ENCODE peak calls at places on chromosomes 11 and 22, in nine cellular contexts. T is left ventricle myocardium superior; Q is activated naive CD4-positive, alpha-beta T cell treated with anti-CD3 and anti-CD28 coated beads, Interleukin-2, amount 50 U/mL, for 72 hours; C is HFF-Myc; M is NCI-H82; Y is M059J; N is BJ; L is ecto neural progenitor cell; G is T-cell. R is an unnamed sample.

GRCh38 chr11:68312780-68313573 is 586 bp downstream of the LRP5 start:
- DNase-seq in Y (no peak), G (no peak), C (no peak), M (peak; percentile 8), L (peak; percentile 63), T (no peak), N (no peak), Q (peak; percentile 37), R (peak; percentile 40)

GRCh38 chr22:32849501-32849900 is 48.0 kb downstream of the TIMP3 start:
- DNase-seq in L (no peak), T (no peak), Y (no peak), C (no peak), Q (no peak), G (no peak), N (no peak), M (no peak), R (no peak)

GRCh38 chr22:39510529-39511149 is 8.5 kb downstream of the MIEF1 start:
- DNase-seq in M (no peak), T (no peak), G (no peak), C (no peak), Q (no peak), Y (no peak), L (no peak), N (no peak), R (no peak)

GRCh38 chr11:65246506-65246905 is 15.3 kb upstream of the POLA2 start:
- DNase-seq in G (no peak), Y (no peak), Q (no peak), C (no peak), N (no peak), T (no peak), M (no peak), L (no peak), R (no peak)

GRCh38 chr11:122817121-122817520 is 21.2 kb upstream of the CRTAM start:
- DNase-seq in Y (no peak), M (no peak), T (no peak), Q (no peak), G (no peak), N (no peak), C (no peak), L (no peak), R (peak; percentile 91)

GRCh38 chr11:83118814-83119213 is 38.1 kb upstream of the PCF11 start:
- DNase-seq in N (no peak), G (no peak), Q (no peak), T (no peak), C (no peak), Y (no peak), L (no peak), M (no peak), R (no peak)

GRCh38 chr11:58787903-58788302 is 56.2 kb upstream of the GLYAT start:
- DNase-seq in T (no peak), C (no peak), N (no peak), M (no peak), Q (no peak), G (no peak), Y (peak; percentile 71), L (no peak), R (peak; percentile 93)

GRCh38 chr11:71505001-71505400 is 22.1 kb upstream of the KRTAP5-7 start:
- DNase-seq in G (no peak), M (no peak), L (no peak), Y (no peak), C (no peak), T (no peak), N (no peak), Q (no peak), R (no peak)

GRCh38 chr11:13772223-13773046 is 104.0 kb downstream of the FAR1 start:
- DNase-seq in T (no peak), Y (peak; percentile 73), M (peak; percentile 72), G (peak; percentile 39), C (peak; percentile 30), L (no peak), Q (peak; percentile 40), N (peak; percentile 8), R (peak; percentile 87)

GRCh38 chr22:50467341-50467740 is 7.5 kb downstream of the SBF1 start:
- DNase-seq in L (no peak), C (no peak), Y (no peak), T (no peak), G (no peak), Q (no peak), M (no peak), N (no peak), R (no peak)

GRCh38 chr22:38754247-38755154 is 1.3 kb downstream of the SUN2 start:
- DNase-seq in C (peak; percentile 26), M (peak; percentile 29), T (peak; percentile 61), Q (no peak), L (no peak), N (no peak), G (peak; percentile 33), Y (no peak), R (peak; percentile 85)

GRCh38 chr22:38699784-38700183 is 959 bp downstream of the JOSD1 start:
- DNase-seq in T (no peak), G (no peak), Y (peak; percentile 65), C (no peak), M (no peak), Q (no peak), L (no peak), N (no peak), R (peak; percentile 39)

GRCh38 chr22:44068422-44069191 is 44.5 kb downstream of the PARVB start:
- DNase-seq in Y (peak; percentile 14), M (no peak), L (no peak), Q (no peak), N (no peak), T (no peak), G (peak; percentile 23), C (no peak), R (no peak)

GRCh38 chr22:41290262-41291221 is 4.6 kb upstream of the RANGAP1 start:
- DNase-seq in N (peak; percentile 82), C (peak; percentile 78), L (no peak), G (no peak), Q (no peak), M (no peak), Y (peak; percentile 85), T (no peak), R (peak; percentile 66)

GRCh38 chr22:48871176-48871840 is 956.4 kb downstream of the BRD1 start:
- DNase-seq in L (no peak), Y (no peak), M (no peak), Q (no peak), C (no peak), G (no peak), N (no peak), T (peak; percentile 10), R (no peak)

GRCh38 chr11:125398994-125399638 is 96.9 kb downstream of the FEZ1 start:
- DNase-seq in N (no peak), T (no peak), Q (no peak), C (no peak), G (no peak), Y (no peak), M (no peak), L (no peak), R (no peak)

GRCh38 chr11:119759324-119759723 is 30.3 kb upstream of the NECTIN1 start:
- DNase-seq in C (peak; percentile 32), M (peak; percentile 6), Q (no peak), N (no peak), T (no peak), G (no peak), Y (peak; percentile 76), L (no peak), R (peak; percentile 74)

GRCh38 chr22:46679711-46680269 is 58.3 kb downstream of the CERK start:
- DNase-seq in N (no peak), Y (no peak), T (no peak), G (no peak), C (no peak), L (no peak), Q (no peak), M (no peak), R (no peak)

GRCh38 chr11:73404048-73404447 is 27.8 kb downstream of the RELT start:
- DNase-seq in T (peak; percentile 81), G (no peak), C (no peak), M (peak; percentile 71), L (no peak), Q (no peak), N (no peak), Y (peak; percentile 49), R (peak; percentile 56)

GRCh38 chr22:21824439-21824912 is 43.0 kb downstream of the MAPK1 start:
- DNase-seq in T (no peak), G (no peak), M (no peak), L (no peak), Y (no peak), N (no peak), C (no peak), Q (no peak), R (no peak)

GRCh38 chr11:75342966-75343870 is 8.2 kb downstream of the ARRB1 start:
- DNase-seq in Q (no peak), L (no peak), Y (peak; percentile 55), N (no peak), C (no peak), M (peak; percentile 95), G (no peak), T (peak; percentile 24), R (peak; percentile 68)

GRCh38 chr11:43376594-43376993 is 17.9 kb downstream of the TTC17 start:
- DNase-seq in C (peak; percentile 22), M (no peak), T (no peak), Y (peak; percentile 72), G (no peak), L (no peak), N (no peak), Q (no peak), R (peak; percentile 96)

GRCh38 chr11:47107709-47108108 is 69.0 kb downstream of the ARFGAP2 start:
- DNase-seq in G (no peak), N (no peak), Q (no peak), M (no peak), Y (no peak), T (no peak), L (no peak), C (no peak), R (no peak)

GRCh38 chr11:118889796-118890195 is 6.1 kb downstream of the CXCR5 start:
- DNase-seq in M (no peak), G (no peak), N (no peak), Q (no peak), C (no peak), L (no peak), T (peak; percentile 81), Y (no peak), R (peak; percentile 41)

GRCh38 chr22:35957589-35957988 is 71.0 kb downstream of the RBFOX2 start:
- DNase-seq in M (no peak), Y (no peak), L (no peak), T (no peak), Q (no peak), N (no peak), C (no peak), G (no peak), R (no peak)

GRCh38 chr22:44326549-44326881 is 13.8 kb upstream of the SHISAL1 start:
- DNase-seq in C (no peak), N (no peak), M (peak; percentile 20), G (no peak), Y (no peak), L (no peak), T (no peak), Q (no peak), R (no peak)

GRCh38 chr11:1825039-1825740 is 9.6 kb upstream of the SYT8 start:
- DNase-seq in G (no peak), T (peak; percentile 68), Q (no peak), Y (no peak), C (no peak), M (peak; percentile 40), N (no peak), L (peak; percentile 96), R (no peak)

GRCh38 chr11:93845181-93846092 is 5.0 kb downstream of the VSTM5 start:
- DNase-seq in N (no peak), Y (peak; percentile 62), C (no peak), L (no peak), M (no peak), T (no peak), G (no peak), Q (no peak), R (peak; percentile 70)

GRCh38 chr22:49460662-49461371 is 366.9 kb downstream of the BRD1 start:
- DNase-seq in L (no peak), N (no peak), G (no peak), C (no peak), M (peak; percentile 11), Y (no peak), T (no peak), Q (no peak), R (no peak)

GRCh38 chr22:37485006-37485713 is 1.0 kb downstream of the MFNG start:
- DNase-seq in Y (no peak), M (no peak), L (no peak), G (peak; percentile 62), C (no peak), Q (peak; percentile 61), T (peak; percentile 51), N (no peak), R (no peak)

GRCh38 chr11:110960167-110960566 is 247.9 kb upstream of the ARHGAP20 start:
- DNase-seq in Q (no peak), N (no peak), M (no peak), G (no peak), T (no peak), C (no peak), L (no peak), Y (no peak), R (no peak)

R was measured in epithelial cell of esophagus.